ENCODE peak calls at places on chromosome 17, in six cellular contexts. M, O, L, J, I and W are unnamed samples.

GRCh38 chr17:5694507-5694906 is 110.2 kb upstream of the NLRP1 start:
- DNase-seq in M (no peak), O (no peak), L (no peak), J (no peak), I (no peak), W (no peak)

GRCh38 chr17:76867578-76868175 is 527 bp upstream of the MGAT5B start:
- DNase-seq in M (no peak), O (no peak), L (no peak), J (no peak), I (no peak), W (no peak)

GRCh38 chr17:42754782-42755181 is 6.2 kb upstream of the RAMP2 start:
- DNase-seq in M (no peak), O (no peak), L (no peak), J (no peak), I (peak), W (no peak)

GRCh38 chr17:2050871-2051387 is 4.0 kb upstream of the HIC1 start:
- DNase-seq in M (no peak), O (no peak), L (no peak), J (peak), I (no peak), W (no peak)

GRCh38 chr17:57861737-57862409 is 12.0 kb upstream of the MRPS23 start:
- DNase-seq in M (peak), O (peak), L (no peak), J (no peak), I (peak), W (no peak)

GRCh38 chr17:47703191-47703591 is 9.2 kb downstream of the TBKBP1 start:
- DNase-seq in M (no peak), O (peak), L (no peak), J (no peak), I (no peak), W (no peak)

GRCh38 chr17:4478318-4478830 is 20.3 kb upstream of the SPNS2 start:
- DNase-seq in M (no peak), O (no peak), L (no peak), J (no peak), I (no peak), W (no peak)

GRCh38 chr17:64741038-64741641 is 79.0 kb upstream of the SMURF2 start:
- DNase-seq in M (no peak), O (no peak), L (no peak), J (no peak), I (peak), W (no peak)

GRCh38 chr17:4476017-4476416 is 22.7 kb upstream of the SPNS2 start:
- DNase-seq in M (no peak), O (no peak), L (no peak), J (no peak), I (no peak), W (no peak)

GRCh38 chr17:6439951-6440350 is 4.3 kb upstream of the PIMREG start:
- DNase-seq in M (no peak), O (no peak), L (no peak), J (no peak), I (no peak), W (no peak)

GRCh38 chr17:14080847-14081251 is 11.5 kb downstream of the COX10 start:
- DNase-seq in M (no peak), O (no peak), L (no peak), J (no peak), I (no peak), W (no peak)

GRCh38 chr17:45429338-45430005 is 3.2 kb downstream of the ARHGAP27 start:
- DNase-seq in M (no peak), O (no peak), L (no peak), J (no peak), I (no peak), W (peak)

GRCh38 chr17:10499950-10500349 is 18.4 kb downstream of the MYH1 start:
- DNase-seq in M (no peak), O (no peak), L (no peak), J (no peak), I (no peak), W (no peak)

GRCh38 chr17:46962374-46962790 is 16.7 kb downstream of the RPRML start:
- DNase-seq in M (no peak), O (no peak), L (no peak), J (no peak), I (peak), W (no peak)

GRCh38 chr17:39174907-39175694 is 9.1 kb upstream of the ARL5C start:
- DNase-seq in M (no peak), O (peak), L (peak), J (peak), I (peak), W (peak)

GRCh38 chr17:62187681-62188080 is 122.6 kb upstream of the MED13 start:
- DNase-seq in M (no peak), O (no peak), L (no peak), J (no peak), I (no peak), W (no peak)

GRCh38 chr17:47982645-47983440 is 11.9 kb downstream of the CDK5RAP3 start:
- DNase-seq in M (no peak), O (no peak), L (no peak), J (no peak), I (no peak), W (no peak)

GRCh38 chr17:76868176-76868668 is at the start of gene MGAT5B:
- DNase-seq in M (peak), O (peak), L (peak), J (peak), I (peak), W (peak)

GRCh38 chr17:60163108-60163784 is 13.5 kb downstream of the CA4 start:
- DNase-seq in M (no peak), O (no peak), L (no peak), J (peak), I (no peak), W (no peak)

GRCh38 chr17:6688944-6689343 is 24.2 kb downstream of the SLC13A5 start:
- DNase-seq in M (no peak), O (no peak), L (no peak), J (no peak), I (no peak), W (no peak)

GRCh38 chr17:78401246-78401645 is 22.8 kb downstream of the PGS1 start:
- DNase-seq in M (no peak), O (no peak), L (no peak), J (no peak), I (no peak), W (no peak)

GRCh38 chr17:79018045-79018695 is 5.8 kb upstream of the C1QTNF1 start:
- DNase-seq in M (no peak), O (peak), L (no peak), J (no peak), I (peak), W (no peak)

GRCh38 chr17:59329558-59330313 is 1.7 kb upstream of the YPEL2 start:
- DNase-seq in M (no peak), O (peak), L (peak), J (peak), I (peak), W (peak)

GRCh38 chr17:29155966-29156338 is 24.2 kb downstream of the MYO18A start:
- DNase-seq in M (no peak), O (peak), L (no peak), J (peak), I (no peak), W (no peak)

GRCh38 chr17:70848785-70849184 is 679.5 kb downstream of the KCNJ2 start:
- DNase-seq in M (no peak), O (no peak), L (no peak), J (no peak), I (no peak), W (no peak)

GRCh38 chr17:15492186-15492585 is 24.8 kb upstream of the CDRT4 start:
- DNase-seq in M (no peak), O (no peak), L (no peak), J (no peak), I (no peak), W (no peak)

GRCh38 chr17:16363749-16364536 is 10.7 kb upstream of the CENPV start:
- DNase-seq in M (peak), O (peak), L (peak), J (peak), I (peak), W (peak)

GRCh38 chr17:32588982-32589381 is 102.2 kb downstream of the CDK5R1 start:
- DNase-seq in M (no peak), O (no peak), L (no peak), J (peak), I (no peak), W (no peak)
- TF ChIP-seq CTCF in M (no peak), O (no peak), L (no peak), J (peak), I (no peak), W (peak)

GRCh38 chr17:50149425-50150353 is 788 bp downstream of the PPP1R9B start:
- DNase-seq in M (no peak), O (no peak), L (peak), J (peak), I (peak), W (peak)
- TF ChIP-seq CTCF in M (no peak), O (peak), L (no peak), J (no peak), I (no peak), W (no peak)

DNA sequence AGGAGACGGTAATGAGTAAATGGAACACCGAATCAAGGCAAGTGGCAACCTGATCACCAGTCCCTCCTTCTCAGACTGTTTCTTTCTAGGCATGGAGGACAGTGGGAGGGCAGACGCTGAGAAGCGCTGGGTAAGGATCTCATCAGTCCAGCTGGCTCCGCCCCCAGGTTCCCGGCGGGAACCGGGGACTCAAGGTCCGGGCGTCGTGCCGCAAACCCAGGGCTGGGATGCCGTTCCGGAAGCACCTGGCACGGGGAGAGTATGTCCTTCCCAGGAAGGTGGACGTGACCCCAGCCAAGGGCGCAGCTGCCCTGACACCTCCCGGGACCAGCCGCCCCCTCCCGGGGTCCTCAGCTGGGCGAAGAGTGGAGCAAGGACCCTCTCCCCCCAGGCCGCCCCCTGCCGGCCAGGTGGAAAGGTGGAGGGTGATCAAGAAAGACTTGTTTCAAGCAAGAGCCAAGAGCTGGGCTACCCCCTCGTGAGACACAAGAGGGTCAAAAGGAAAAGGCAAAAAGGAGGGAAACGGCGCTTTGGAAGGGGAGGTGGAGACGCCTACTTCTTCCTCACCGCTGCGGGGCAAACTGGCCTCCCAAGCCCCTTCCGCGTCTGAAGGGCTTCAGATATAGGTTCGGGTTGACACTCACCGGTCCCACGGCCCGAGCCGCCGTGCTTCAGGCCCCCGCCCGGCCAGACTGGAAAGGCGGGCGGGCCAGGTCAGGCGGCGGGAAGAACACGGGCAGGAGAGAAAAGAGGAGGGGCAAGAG is at the start of gene MYO19:
- DNase-seq in M (no peak), O (peak), L (peak), J (peak), I (peak), W (peak)
- TF ChIP-seq CTCF in M (peak), O (no peak), L (peak), J (peak), I (peak), W (peak)

DNA sequence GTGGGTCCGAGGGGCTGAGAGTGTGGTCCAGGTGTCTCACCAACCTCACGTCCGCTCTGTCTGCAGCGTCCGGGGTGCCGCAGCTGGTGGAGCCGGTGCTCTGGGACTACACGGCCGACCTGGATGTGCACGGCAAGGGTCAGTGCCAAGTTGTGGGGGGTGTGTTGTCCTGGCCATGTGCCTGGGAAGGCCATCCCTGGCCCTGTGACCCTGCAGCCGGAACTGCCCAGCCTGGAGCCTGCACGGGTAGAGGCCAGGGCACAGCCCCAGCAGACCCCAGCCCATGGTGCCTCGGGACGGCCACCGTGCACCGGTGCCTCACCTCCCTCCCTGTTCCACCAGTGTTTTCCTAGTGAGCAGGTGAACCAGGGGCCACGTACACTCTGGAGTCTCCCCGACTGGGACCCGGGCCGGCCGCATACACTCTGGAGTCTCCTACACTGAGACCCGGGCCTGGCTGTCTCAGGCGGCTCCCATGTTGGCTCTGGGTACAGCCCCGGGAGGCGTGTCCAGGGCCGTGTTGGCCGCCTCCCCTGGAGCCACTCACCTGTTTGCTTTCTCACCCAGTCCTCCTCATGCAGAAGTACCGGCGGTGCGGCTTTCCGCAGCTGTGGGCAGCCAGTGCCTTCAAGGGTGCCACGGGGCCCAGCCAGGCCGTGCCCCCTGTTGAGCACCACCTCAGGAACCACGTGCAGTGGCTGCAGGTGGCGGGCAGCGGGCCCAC is 13.8 kb downstream of the CYBC1 start:
- DNase-seq in M (no peak), O (no peak), L (no peak), J (no peak), I (no peak), W (no peak)
- TF ChIP-seq CTCF in M (no peak), O (no peak), L (no peak), J (no peak), I (no peak), W (no peak)

GRCh38 chr17:8326591-8327583 is 12.8 kb upstream of the ODF4 start:
- DNase-seq in M (no peak), O (peak), L (peak), J (peak), I (no peak), W (peak)
- TF ChIP-seq CTCF in M (no peak), O (no peak), L (no peak), J (no peak), I (no peak), W (no peak)